ENCODE peak calls at places on chromosomes 16 and 17, in nine cellular contexts. B, T, X, H, K, C, L, E and F are unnamed samples.

GRCh38 chr17:1516403-1517161 is at the start of gene INPP5K:
- DNase-seq in B (peak), T (peak), X (peak), H (peak), K (peak), C (peak), L (peak), E (peak), F (peak)

GRCh38 chr17:65074778-65075250 is 18.3 kb upstream of the GNA13 start:
- DNase-seq in B (no peak), T (no peak), X (no peak), H (no peak), K (no peak), C (no peak), L (no peak), E (peak), F (no peak)

GRCh38 chr16:10979717-10980601 is 35.6 kb downstream of the CLEC16A start:
- DNase-seq in B (no peak), T (peak), X (no peak), H (no peak), K (no peak), C (peak), L (peak), E (no peak), F (peak)

GRCh38 chr17:50634915-50635719 is 436 bp downstream of the ABCC3 start:
- DNase-seq in B (no peak), T (no peak), X (no peak), H (no peak), K (peak), C (no peak), L (no peak), E (no peak), F (no peak)

GRCh38 chr17:22202702-22203101 is 510.4 kb downstream of the KCNJ18 start:
- DNase-seq in B (no peak), T (no peak), X (no peak), H (no peak), K (no peak), C (no peak), L (no peak), E (no peak), F (no peak)

GRCh38 chr17:29111816-29112499 is 68.2 kb downstream of the MYO18A start:
- DNase-seq in B (peak), T (peak), X (peak), H (peak), K (peak), C (peak), L (peak), E (peak), F (peak)

GRCh38 chr16:53892155-53892554 is 188.2 kb downstream of the FTO start:
- DNase-seq in B (peak), T (peak), X (peak), H (peak), K (peak), C (peak), L (peak), E (no peak), F (peak)

GRCh38 chr17:59154721-59155438 is at the start of gene SKA2:
- DNase-seq in B (peak), T (peak), X (peak), H (peak), K (peak), C (no peak), L (no peak), E (peak), F (peak)

GRCh38 chr17:50129946-50130777 is at the start of gene SAMD14:
- DNase-seq in B (no peak), T (no peak), X (no peak), H (peak), K (no peak), C (no peak), L (no peak), E (peak), F (no peak)

GRCh38 chr17:7352559-7352889 is 562 bp downstream of the KCTD11 start:
- DNase-seq in B (no peak), T (no peak), X (no peak), H (no peak), K (no peak), C (no peak), L (no peak), E (no peak), F (no peak)

GRCh38 chr17:7355053-7355452 is at the start of gene TMEM95:
- DNase-seq in B (no peak), T (no peak), X (no peak), H (no peak), K (no peak), C (no peak), L (peak), E (peak), F (no peak)

GRCh38 chr17:7356072-7356549 is 1.2 kb downstream of the TMEM95 start:
- DNase-seq in B (no peak), T (peak), X (peak), H (peak), K (peak), C (peak), L (peak), E (peak), F (peak)

GRCh38 chr17:7352910-7353635 is 1.1 kb downstream of the KCTD11 start:
- DNase-seq in B (no peak), T (no peak), X (no peak), H (no peak), K (no peak), C (no peak), L (no peak), E (peak), F (no peak)

GRCh38 chr17:7354262-7354781 is 634 bp upstream of the TMEM95 start:
- DNase-seq in B (no peak), T (no peak), X (no peak), H (peak), K (no peak), C (peak), L (peak), E (no peak), F (peak)
- TF ChIP-seq CTCF in B (no peak), T (no peak), X (no peak), H (no peak), K (no peak), C (no peak), L (no peak), E (no peak), F (no peak)

DNA sequence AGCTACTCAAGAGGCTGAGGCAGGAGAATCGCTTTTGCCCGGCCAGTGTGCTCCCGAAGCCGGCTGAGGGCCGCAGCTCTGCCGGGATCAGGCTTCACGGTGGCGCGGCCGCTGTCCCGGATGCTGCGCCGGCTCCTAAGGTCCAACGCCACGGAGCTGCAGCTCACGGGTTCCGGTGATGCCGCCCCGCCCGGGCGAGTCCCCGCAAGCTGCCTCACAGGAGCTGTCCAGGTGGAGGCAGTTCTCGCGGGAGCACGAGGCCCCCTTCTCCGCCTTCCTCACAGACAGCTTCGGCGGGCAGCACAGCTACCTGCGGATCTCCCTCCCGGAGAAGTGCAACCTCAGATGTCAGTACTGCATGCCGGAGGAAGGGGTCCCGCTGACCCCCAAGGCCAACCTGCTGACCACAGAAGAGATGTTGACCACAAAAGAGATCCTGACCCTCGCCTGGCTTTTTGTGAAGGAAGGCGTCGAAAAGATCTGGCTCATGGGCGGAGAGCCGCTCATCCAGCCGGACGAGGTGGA is 111.4 kb upstream of the SIAH1 start:
- DNase-seq in B (no peak), T (no peak), X (no peak), H (no peak), K (no peak), C (no peak), L (no peak), E (no peak), F (no peak)
- TF ChIP-seq CTCF in B (no peak), T (no peak), X (no peak), H (no peak), K (no peak), C (no peak), L (no peak), E (no peak), F (no peak)

GRCh38 chr17:35210741-35211140 is 16.5 kb upstream of the SLC35G3 start:
- DNase-seq in B (no peak), T (no peak), X (no peak), H (peak), K (no peak), C (no peak), L (no peak), E (no peak), F (no peak)
- TF ChIP-seq CTCF in B (no peak), T (no peak), X (no peak), H (no peak), K (no peak), C (no peak), L (no peak), E (no peak), F (no peak)

GRCh38 chr17:32944248-32945020 is 16.5 kb downstream of the TMEM98 start:
- DNase-seq in B (no peak), T (no peak), X (no peak), H (no peak), K (no peak), C (no peak), L (no peak), E (no peak), F (no peak)

GRCh38 chr17:32940706-32941390 is 12.9 kb downstream of the TMEM98 start:
- DNase-seq in B (no peak), T (no peak), X (no peak), H (no peak), K (no peak), C (no peak), L (no peak), E (no peak), F (no peak)

GRCh38 chr17:32943647-32944191 is 15.8 kb downstream of the TMEM98 start:
- DNase-seq in B (peak), T (peak), X (no peak), H (no peak), K (no peak), C (peak), L (no peak), E (no peak), F (no peak)

GRCh38 chr17:32943206-32943605 is 15.3 kb downstream of the TMEM98 start:
- DNase-seq in B (no peak), T (peak), X (peak), H (no peak), K (no peak), C (peak), L (no peak), E (no peak), F (no peak)

DNA sequence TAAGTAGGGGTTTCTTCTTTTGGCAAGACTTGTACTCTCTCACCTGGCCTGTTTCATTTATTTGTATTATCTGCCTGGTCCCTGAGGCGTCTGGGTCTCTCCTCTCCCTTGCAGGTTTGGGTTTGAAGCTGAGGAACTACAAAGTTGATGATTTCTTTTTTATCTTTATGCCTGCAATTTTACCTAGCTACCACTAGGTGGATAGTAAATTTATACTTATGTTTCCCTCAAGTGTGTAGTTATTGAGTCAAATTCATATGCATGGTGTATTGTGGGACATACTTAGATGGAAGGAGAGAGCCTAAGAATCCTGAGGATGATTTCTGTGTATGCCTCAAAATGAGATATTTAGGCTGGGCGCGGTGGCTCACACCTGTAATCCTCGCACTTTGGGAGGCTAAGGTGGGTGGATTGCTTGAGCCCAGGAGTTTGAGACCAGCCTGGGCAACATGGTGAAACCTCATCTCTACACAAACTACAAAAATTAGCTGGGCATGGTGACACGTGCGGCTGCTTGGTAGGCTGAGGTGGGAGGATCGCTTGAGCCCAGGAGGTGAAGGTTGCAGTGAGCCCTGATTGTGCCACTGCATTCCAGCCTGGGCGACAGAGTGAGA is 13.6 kb downstream of the TMEM98 start:
- DNase-seq in B (no peak), T (no peak), X (no peak), H (no peak), K (no peak), C (no peak), L (no peak), E (no peak), F (no peak)
- TF ChIP-seq CTCF in B (peak), T (no peak), X (peak), H (peak), K (peak), C (peak), L (peak), E (no peak), F (no peak)